ENCODE peak calls at places on chromosomes 13 and 19, in six cellular contexts. V, C, M, R, B and I are unnamed samples. For H3K4me1, the result is how much of the 10 kb centered on the place peaks cover.

GRCh38 chr13:74035881-74036280 is 98.3 kb downstream of the KLF12 start:
- DNase-seq in B (no peak), V (no peak), C (no peak), M (no peak), R (no peak), I (no peak)

GRCh38 chr13:26449063-26449848 is 108.2 kb upstream of the WASF3 start:
- DNase-seq in R (peak), V (peak), C (peak), B (no peak), M (no peak), I (no peak)

GRCh38 chr19:58569943-58570670 is 3.0 kb downstream of the MZF1 start:
- DNase-seq in V (no peak), C (no peak), B (peak), M (no peak), R (no peak), I (no peak)

GRCh38 chr19:16457954-16458331 is 13.8 kb downstream of the EPS15L1 start:
- DNase-seq in V (no peak), R (no peak), C (no peak), B (no peak), M (no peak), I (no peak)

GRCh38 chr13:110518571-110518970 is 43.0 kb downstream of the RAB20 start:
- DNase-seq in M (no peak), B (peak), V (no peak), C (no peak), R (no peak), I (no peak)

GRCh38 chr19:19224852-19225494 is 13.2 kb downstream of the NCAN start:
- DNase-seq in R (peak), M (peak), C (peak), B (peak), V (peak), I (no peak)

GRCh38 chr19:36257512-36257876 is 42.6 kb downstream of the ZNF146 start:
- DNase-seq in R (no peak), C (no peak), B (no peak), M (peak), V (no peak), I (no peak)

GRCh38 chr19:48806818-48807589 is 3.8 kb downstream of the BCAT2 start:
- DNase-seq in B (no peak), V (peak), M (peak), R (no peak), C (no peak), I (peak)

GRCh38 chr13:97810152-97810551 is 143.3 kb upstream of the IPO5 start:
- DNase-seq in C (no peak), V (peak), R (no peak), M (peak), B (no peak), I (no peak)

GRCh38 chr19:11238781-11239376 is 540 bp upstream of the ANGPTL8 start:
- DNase-seq in V (no peak), R (no peak), B (no peak), M (no peak), C (no peak), I (no peak)

GRCh38 chr19:40200352-40201099 is 9.3 kb downstream of the MAP3K10 start:
- DNase-seq in R (no peak), M (no peak), B (no peak), V (peak), C (peak), I (no peak)

GRCh38 chr19:30076101-30076551 is 134.1 kb downstream of the URI1 start:
- DNase-seq in V (no peak), C (no peak), M (peak), B (peak), R (no peak), I (no peak)

GRCh38 chr19:45444318-45445041 is 20.8 kb upstream of the ERCC1 start:
- DNase-seq in B (peak), R (no peak), V (peak), M (peak), C (peak), I (peak)

GRCh38 chr19:35693835-35694599 is 10.3 kb upstream of the ZBTB32 start:
- DNase-seq in C (peak), M (peak), R (peak), V (peak), B (peak), I (peak)

GRCh38 chr13:29959621-29960020 is 109.2 kb upstream of the UBL3 start:
- DNase-seq in V (no peak), B (no peak), C (no peak), M (no peak), R (no peak), I (no peak)

GRCh38 chr13:20359335-20359734 is 127.2 kb upstream of the GJB6 start:
- DNase-seq in B (no peak), M (no peak), R (peak), C (peak), V (peak), I (no peak)

GRCh38 chr19:44050740-44051653 is 839 bp upstream of the ZNF223 start:
- DNase-seq in B (no peak), R (peak), V (no peak), M (peak), C (peak), I (no peak)

GRCh38 chr19:788821-789472 is 8.3 kb upstream of the PTBP1 start:
- DNase-seq in M (peak), C (no peak), V (no peak), B (no peak), R (no peak), I (no peak)

GRCh38 chr19:7926727-7927604 is 1.0 kb upstream of the CTXN1 start:
- DNase-seq in M (no peak), V (no peak), C (no peak), R (no peak), B (no peak), I (no peak)

GRCh38 chr13:82698941-82699340 is 1183.3 kb downstream of the SLITRK1 start:
- DNase-seq in R (peak), V (peak), M (peak), B (no peak), C (peak), I (no peak)

GRCh38 chr19:13152854-13153626 is 2.8 kb downstream of the IER2 start:
- DNase-seq in R (peak), M (peak), B (peak), V (peak), C (peak), I (peak)
- TF ChIP-seq CTCF in R (peak), M (peak), B (no peak), V (peak), C (no peak), I (peak)

DNA sequence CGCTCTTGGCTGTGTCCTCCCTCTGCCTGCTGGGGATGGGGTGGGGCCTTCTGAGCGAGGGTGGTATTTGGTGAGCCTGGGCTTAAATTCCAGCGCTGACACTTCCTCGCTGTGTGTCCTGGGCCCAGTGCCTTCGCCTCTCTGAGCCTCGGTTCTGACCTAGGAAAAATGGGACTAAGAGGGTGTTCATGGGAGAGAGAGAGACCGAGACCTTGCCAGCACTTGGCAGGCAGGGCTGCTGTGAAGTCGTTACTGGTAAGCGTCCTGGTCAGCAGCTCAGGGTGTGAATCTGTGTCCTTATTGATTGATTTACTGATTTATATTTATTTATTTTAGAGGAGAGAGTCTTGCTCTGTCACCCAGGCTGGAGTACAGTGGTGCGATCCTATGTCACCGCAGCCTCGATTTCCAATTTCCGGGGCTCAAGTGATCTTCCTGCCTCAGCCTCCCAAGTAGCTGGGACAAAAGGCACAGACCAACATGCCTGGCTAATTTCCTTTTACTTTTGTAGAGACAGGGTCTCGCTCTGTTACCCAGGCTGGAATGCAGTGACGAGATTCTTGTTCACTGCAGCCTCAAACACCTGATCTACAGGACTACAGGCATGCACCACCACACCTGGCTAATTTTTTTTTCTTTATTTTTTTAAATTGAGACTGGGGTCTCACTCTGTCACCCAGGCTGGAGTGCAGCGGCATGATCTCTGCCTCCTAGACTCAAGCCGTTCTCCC is 2.4 kb downstream of the PKN1 start:
- DNase-seq in B (no peak), M (no peak), C (no peak), V (no peak), R (no peak), I (no peak)
- H3K4me1 ChIP-seq in B (under half), M (under half), C (under half), V (under half), R (under half), I (half or more)

GRCh38 chr13:46684287-46685001 is 112.5 kb downstream of the ESD start:
- DNase-seq in M (peak), C (no peak), V (no peak), B (no peak), R (no peak), I (no peak)
- H3K27ac ChIP-seq in M (peak), C (no peak), V (no peak), B (peak), R (no peak), I (no peak)

DNA sequence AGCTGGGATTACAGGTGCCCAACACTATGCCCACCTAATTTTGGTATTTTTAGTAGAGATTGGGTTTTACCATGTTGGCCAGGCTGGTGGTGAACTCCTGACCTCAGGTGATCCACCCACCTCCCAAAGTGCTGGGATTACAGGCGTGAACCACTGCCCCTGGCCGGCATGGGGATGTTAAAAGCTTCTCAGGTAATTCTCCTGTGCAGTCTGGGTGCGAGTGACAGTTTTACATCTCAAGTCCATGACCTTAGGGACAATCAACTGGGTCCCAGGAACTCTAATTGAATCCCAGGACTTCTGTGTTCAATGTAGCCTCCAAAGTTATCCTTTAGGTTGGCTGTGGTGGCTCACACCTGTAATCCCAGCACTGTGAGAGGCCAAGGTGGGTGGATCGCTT is 100.1 kb upstream of the TSHZ3 start:
- DNase-seq in V (no peak), R (no peak), C (no peak), M (no peak), B (no peak), I (no peak)
- TF ChIP-seq CTCF in V (no peak), R (no peak), C (no peak), M (no peak), B (no peak), I (no peak)